ENCODE peak calls at places on chromosomes 2 and 18, in seven cellular contexts. One of them, this sample, is unnamed.
A peak's percentile ranks its signal among the peaks of the same experiment; 100 is the strongest.

GRCh38 chr2:189927823-189928222 is 134.7 kb downstream of the MSTN start:
- DNase-seq in CD8-positive, alpha-beta T cell: no peak
- DNase-seq in fibroblast of lung: peak; percentile 38
- DNase-seq in upper lobe of right lung: no peak
- DNase-seq in osteoblast: no peak
- DNase-seq in brain microvascular endothelial cell: no peak
- DNase-seq in breast epithelium: no peak
- DNase-seq in this sample: no peak

GRCh38 chr2:130883520-130883919 is 46.8 kb downstream of the ARHGEF4 start:
- DNase-seq in brain microvascular endothelial cell: no peak
- DNase-seq in fibroblast of lung: no peak
- DNase-seq in osteoblast: no peak
- DNase-seq in upper lobe of right lung: no peak
- DNase-seq in CD8-positive, alpha-beta T cell: no peak
- DNase-seq in breast epithelium: no peak
- DNase-seq in this sample: no peak

GRCh38 chr2:134771313-134771801 is 52.6 kb upstream of the TMEM163 start:
- DNase-seq in osteoblast: no peak
- DNase-seq in brain microvascular endothelial cell: no peak
- DNase-seq in upper lobe of right lung: no peak
- DNase-seq in CD8-positive, alpha-beta T cell: no peak
- DNase-seq in breast epithelium: no peak
- DNase-seq in fibroblast of lung: no peak
- DNase-seq in this sample: no peak

GRCh38 chr2:205681836-205682238 is 464 bp upstream of the NRP2 start:
- DNase-seq in fibroblast of lung: peak; percentile 25
- DNase-seq in osteoblast: no peak
- DNase-seq in breast epithelium: no peak
- DNase-seq in CD8-positive, alpha-beta T cell: no peak
- DNase-seq in upper lobe of right lung: peak; percentile 71
- DNase-seq in brain microvascular endothelial cell: no peak
- DNase-seq in this sample: no peak

GRCh38 chr18:48152549-48152948 is 222.1 kb upstream of the SMAD2 start:
- DNase-seq in brain microvascular endothelial cell: no peak
- DNase-seq in osteoblast: no peak
- DNase-seq in breast epithelium: no peak
- DNase-seq in CD8-positive, alpha-beta T cell: no peak
- DNase-seq in upper lobe of right lung: no peak
- DNase-seq in fibroblast of lung: peak; percentile 61
- DNase-seq in this sample: no peak

GRCh38 chr2:100292022-100292580 is 30.2 kb downstream of the LONRF2 start:
- DNase-seq in osteoblast: no peak
- DNase-seq in breast epithelium: peak; percentile 52
- DNase-seq in CD8-positive, alpha-beta T cell: no peak
- DNase-seq in upper lobe of right lung: peak; percentile 74
- DNase-seq in fibroblast of lung: peak; percentile 66
- DNase-seq in brain microvascular endothelial cell: peak; percentile 87
- DNase-seq in this sample: no peak

GRCh38 chr2:217935901-217936684 is 66.7 kb downstream of the TNS1 start:
- DNase-seq in breast epithelium: no peak
- DNase-seq in osteoblast: peak; percentile 81
- DNase-seq in fibroblast of lung: peak; percentile 32
- DNase-seq in CD8-positive, alpha-beta T cell: no peak
- DNase-seq in upper lobe of right lung: no peak
- DNase-seq in brain microvascular endothelial cell: no peak
- DNase-seq in this sample: no peak

GRCh38 chr2:160207804-160208661 is 8.0 kb upstream of the ITGB6 start:
- DNase-seq in osteoblast: peak; percentile 86
- DNase-seq in breast epithelium: peak; percentile 94
- DNase-seq in fibroblast of lung: peak; percentile 86
- DNase-seq in upper lobe of right lung: peak; percentile 86
- DNase-seq in CD8-positive, alpha-beta T cell: no peak
- DNase-seq in brain microvascular endothelial cell: peak; percentile 74
- DNase-seq in this sample: peak; percentile 92

GRCh38 chr2:57536535-57537231 is 509.9 kb upstream of the VRK2 start:
- DNase-seq in fibroblast of lung: no peak
- DNase-seq in upper lobe of right lung: no peak
- DNase-seq in brain microvascular endothelial cell: no peak
- DNase-seq in CD8-positive, alpha-beta T cell: no peak
- DNase-seq in breast epithelium: no peak
- DNase-seq in osteoblast: no peak
- DNase-seq in this sample: no peak

DNA sequence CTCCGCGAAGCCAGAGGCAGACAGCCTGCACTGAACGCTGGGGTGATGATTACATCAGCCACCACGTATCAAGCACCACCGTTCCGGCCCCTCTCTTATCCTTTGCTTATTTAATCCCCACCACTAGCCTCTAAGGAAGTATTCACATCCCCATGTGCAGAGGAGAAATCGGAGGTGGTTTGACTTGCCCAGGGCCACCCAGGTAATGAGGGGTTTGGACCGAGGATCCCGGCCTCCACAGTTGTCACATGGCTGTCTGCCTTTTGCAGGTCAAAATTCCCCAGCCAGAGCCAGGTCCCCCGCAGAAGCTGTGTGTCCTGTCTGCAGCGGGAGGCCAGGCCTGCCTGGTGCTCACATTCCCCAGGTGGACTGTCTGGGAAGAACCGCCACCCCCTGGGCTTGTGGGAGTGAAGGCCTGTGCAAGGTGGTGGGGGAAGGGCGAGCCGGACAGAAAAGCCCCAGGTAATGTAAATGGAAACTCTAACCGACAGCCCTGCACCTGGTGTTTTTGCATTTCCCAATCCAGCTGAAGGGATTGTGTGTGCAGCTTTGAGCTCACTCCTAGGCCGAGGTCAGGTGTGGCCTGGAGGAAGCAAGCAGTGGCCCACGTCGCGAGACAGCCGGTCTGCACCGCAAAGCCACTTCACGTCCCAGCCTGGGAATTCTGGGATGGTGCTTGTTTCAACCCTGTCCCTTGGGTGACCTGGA is 108.5 kb upstream of the ID2 start:
- DNase-seq in brain microvascular endothelial cell: no peak
- DNase-seq in breast epithelium: peak; percentile 71
- DNase-seq in fibroblast of lung: no peak
- DNase-seq in CD8-positive, alpha-beta T cell: no peak
- DNase-seq in osteoblast: peak; percentile 46
- DNase-seq in upper lobe of right lung: peak; percentile 46
- DNase-seq in this sample: peak; percentile 70
- H3K27ac ChIP-seq in brain microvascular endothelial cell: no peak overlapping the region
- H3K27ac ChIP-seq in breast epithelium: peak overlapping the region; percentile 82
- H3K27ac ChIP-seq in fibroblast of lung: no peak overlapping the region
- H3K27ac ChIP-seq in CD8-positive, alpha-beta T cell: no peak overlapping the region
- H3K27ac ChIP-seq in osteoblast: no peak overlapping the region
- H3K27ac ChIP-seq in upper lobe of right lung: no peak overlapping the region
- H3K27ac ChIP-seq in this sample: no peak overlapping the region

DNA sequence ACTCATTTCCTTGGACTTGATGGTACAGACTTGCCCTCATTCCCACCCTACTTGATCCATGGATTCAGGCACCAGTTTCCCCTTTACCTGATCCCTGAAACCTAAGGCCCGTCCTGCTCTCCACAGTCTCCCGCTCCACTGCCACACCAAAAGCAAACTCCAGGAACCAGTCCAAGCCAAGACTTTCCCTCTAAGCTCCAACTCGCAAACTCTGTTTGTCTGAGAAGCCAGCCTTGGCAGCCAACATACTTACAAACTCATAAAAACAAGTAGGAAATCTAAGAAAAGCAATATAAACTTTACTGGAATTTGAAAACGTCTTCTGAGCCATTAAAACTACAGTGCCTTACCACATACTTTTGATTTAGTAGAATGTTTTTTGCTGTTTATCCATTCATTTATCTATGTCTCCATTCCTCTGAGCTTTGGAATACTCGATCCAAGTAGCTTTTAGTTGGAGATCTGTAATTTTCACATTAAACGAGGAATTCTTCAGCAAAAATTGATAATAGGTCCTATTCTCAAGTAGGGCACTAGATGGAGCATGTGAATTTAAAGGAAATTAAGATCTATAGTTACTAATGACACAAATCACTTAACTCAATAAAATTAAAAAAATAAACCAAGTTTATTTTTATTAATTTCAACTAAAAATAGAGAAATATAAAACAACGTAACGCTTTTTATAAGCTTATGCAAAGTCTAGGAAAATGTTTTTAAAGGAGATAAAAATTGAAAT is 199.7 kb downstream of the MYO3B start:
- DNase-seq in upper lobe of right lung: no peak
- DNase-seq in fibroblast of lung: peak; percentile 20
- DNase-seq in CD8-positive, alpha-beta T cell: no peak
- DNase-seq in breast epithelium: no peak
- DNase-seq in brain microvascular endothelial cell: no peak
- DNase-seq in osteoblast: no peak
- DNase-seq in this sample: no peak
- TF ChIP-seq CTCF in upper lobe of right lung: peak; percentile 5
- TF ChIP-seq CTCF in fibroblast of lung: no peak
- TF ChIP-seq CTCF in CD8-positive, alpha-beta T cell: no peak
- TF ChIP-seq CTCF in breast epithelium: no peak
- TF ChIP-seq CTCF in brain microvascular endothelial cell: no peak
- TF ChIP-seq CTCF in osteoblast: peak; percentile 27
- TF ChIP-seq CTCF in this sample: no peak

GRCh38 chr2:129720360-129720759 is 259.1 kb upstream of the RAB6C start:
- DNase-seq in upper lobe of right lung: no peak
- DNase-seq in brain microvascular endothelial cell: no peak
- DNase-seq in breast epithelium: no peak
- DNase-seq in fibroblast of lung: no peak
- DNase-seq in CD8-positive, alpha-beta T cell: no peak
- DNase-seq in osteoblast: no peak
- DNase-seq in this sample: no peak
- H3K4me3 ChIP-seq in upper lobe of right lung: no peak overlapping the region
- H3K4me3 ChIP-seq in brain microvascular endothelial cell: no peak overlapping the region
- H3K4me3 ChIP-seq in breast epithelium: no peak overlapping the region
- H3K4me3 ChIP-seq in fibroblast of lung: no peak overlapping the region
- H3K4me3 ChIP-seq in CD8-positive, alpha-beta T cell: no peak overlapping the region
- H3K4me3 ChIP-seq in osteoblast: no peak overlapping the region
- H3K4me3 ChIP-seq in this sample: no peak overlapping the region

DNA sequence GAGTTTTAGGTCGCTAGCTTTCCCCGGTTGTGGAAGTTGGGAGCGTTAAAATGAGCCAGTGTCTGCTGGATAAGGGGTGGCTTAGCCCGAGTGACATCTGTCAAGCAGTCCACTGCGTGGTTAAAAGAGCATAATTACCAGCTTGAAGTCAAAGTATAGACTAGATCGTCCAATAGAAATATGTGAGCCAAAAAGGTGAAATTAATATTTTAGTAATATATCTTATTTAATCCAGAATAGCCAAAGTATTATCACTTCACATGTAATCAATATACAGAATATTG is 655 bp downstream of the COMMD1 start:
- DNase-seq in osteoblast: no peak
- DNase-seq in CD8-positive, alpha-beta T cell: no peak
- DNase-seq in fibroblast of lung: no peak
- DNase-seq in brain microvascular endothelial cell: no peak
- DNase-seq in breast epithelium: no peak
- DNase-seq in upper lobe of right lung: no peak
- DNase-seq in this sample: no peak
- H3K27ac ChIP-seq in osteoblast: peak overlapping the region; percentile 68
- H3K27ac ChIP-seq in CD8-positive, alpha-beta T cell: peak overlapping the region; percentile 43
- H3K27ac ChIP-seq in fibroblast of lung: peak overlapping the region; percentile 58
- H3K27ac ChIP-seq in brain microvascular endothelial cell: no peak overlapping the region
- H3K27ac ChIP-seq in breast epithelium: peak overlapping the region; percentile 78
- H3K27ac ChIP-seq in upper lobe of right lung: peak overlapping the region; percentile 76
- H3K27ac ChIP-seq in this sample: peak overlapping the region; percentile 60

DNA sequence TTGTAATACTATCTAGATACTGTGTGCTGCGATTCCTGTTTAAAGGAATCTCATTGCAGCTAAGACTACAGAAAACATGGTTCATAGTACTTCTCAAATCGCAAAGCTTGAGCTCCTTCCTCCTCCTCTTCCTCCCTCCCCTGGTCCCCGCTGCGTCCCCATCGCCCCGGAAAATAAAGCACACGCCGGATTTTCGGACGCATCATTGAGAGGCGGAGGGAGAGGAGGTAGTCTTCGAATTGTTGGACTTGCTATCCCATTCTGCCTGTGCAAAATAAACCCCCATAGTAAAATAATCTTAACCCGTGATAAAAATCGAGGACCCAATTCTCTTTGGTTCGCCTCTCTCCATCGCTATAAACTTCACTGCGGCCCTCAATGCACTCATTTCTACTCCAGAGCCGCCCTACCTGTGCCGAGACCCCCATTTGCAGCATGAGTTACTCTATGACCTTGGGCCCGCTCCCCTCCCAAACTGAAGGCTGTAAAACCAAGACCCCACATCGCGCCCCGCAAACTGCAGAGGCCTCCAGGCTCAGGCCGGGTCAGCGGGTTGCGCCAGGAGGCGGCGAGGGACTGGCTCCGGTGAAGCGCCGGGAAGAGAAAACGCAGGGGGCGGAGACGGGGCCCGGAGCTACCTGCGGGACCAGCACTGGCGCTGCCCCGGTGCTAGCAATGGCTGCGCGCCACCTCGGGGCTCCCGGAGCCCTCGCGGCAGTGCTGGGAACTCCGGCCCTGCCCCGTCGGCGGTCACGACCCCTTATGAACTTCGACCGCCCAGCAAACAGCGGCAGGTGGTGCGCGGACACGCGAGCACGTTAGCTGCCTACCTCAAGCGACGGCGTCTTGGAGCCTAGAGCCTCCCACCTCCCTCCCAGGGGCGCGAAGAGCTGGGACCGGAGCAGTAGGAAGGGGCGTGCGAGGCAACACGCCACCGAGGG is 649 bp downstream of the ESCO1 start:
- DNase-seq in breast epithelium: peak; percentile 51
- DNase-seq in osteoblast: peak; percentile 92
- DNase-seq in fibroblast of lung: no peak
- DNase-seq in brain microvascular endothelial cell: no peak
- DNase-seq in upper lobe of right lung: peak; percentile 90
- DNase-seq in CD8-positive, alpha-beta T cell: no peak
- DNase-seq in this sample: no peak
- TF ChIP-seq CTCF in breast epithelium: no peak
- TF ChIP-seq CTCF in osteoblast: no peak
- TF ChIP-seq CTCF in fibroblast of lung: no peak
- TF ChIP-seq CTCF in brain microvascular endothelial cell: no peak
- TF ChIP-seq CTCF in upper lobe of right lung: peak; percentile 27
- TF ChIP-seq CTCF in CD8-positive, alpha-beta T cell: no peak
- TF ChIP-seq CTCF in this sample: no peak

DNA sequence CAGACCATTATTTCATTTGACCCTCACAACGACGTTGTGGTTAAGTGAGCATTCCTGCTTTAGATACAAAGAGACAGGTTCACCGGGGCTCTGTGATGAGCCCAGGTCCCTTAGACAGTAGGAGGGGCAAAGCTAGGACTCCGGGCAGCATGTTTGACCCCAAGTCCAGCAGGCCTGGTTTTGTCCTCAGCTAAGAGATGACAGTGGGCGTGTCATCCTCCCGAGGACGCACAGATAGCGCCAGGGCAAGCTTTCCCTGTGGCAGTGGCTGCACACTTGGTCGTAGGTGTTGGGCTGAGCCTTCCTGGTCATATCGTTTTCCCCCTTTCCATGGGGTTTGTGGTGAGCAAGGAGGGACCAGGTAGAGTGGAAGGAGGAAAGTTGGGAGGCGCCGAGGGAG is 76.3 kb downstream of the MTCL1 start:
- DNase-seq in upper lobe of right lung: no peak
- DNase-seq in brain microvascular endothelial cell: no peak
- DNase-seq in CD8-positive, alpha-beta T cell: no peak
- DNase-seq in breast epithelium: no peak
- DNase-seq in osteoblast: peak; percentile 58
- DNase-seq in fibroblast of lung: no peak
- DNase-seq in this sample: no peak
- H3K4me3 ChIP-seq in upper lobe of right lung: no peak overlapping the region
- H3K4me3 ChIP-seq in brain microvascular endothelial cell: no peak overlapping the region
- H3K4me3 ChIP-seq in CD8-positive, alpha-beta T cell: no peak overlapping the region
- H3K4me3 ChIP-seq in breast epithelium: no peak overlapping the region
- H3K4me3 ChIP-seq in osteoblast: no peak overlapping the region
- H3K4me3 ChIP-seq in fibroblast of lung: no peak overlapping the region
- H3K4me3 ChIP-seq in this sample: no peak overlapping the region

This sample was measured in coronary artery.